ENCODE peak calls at places on chromosomes 5 and 9, in nine cellular contexts. B is esophagus muscularis mucosa, A is HCT116, J is ovary, V is endothelial cell of umbilical vein, E is Peyer's patch, S is transverse colon, Q is sigmoid colon, P is A549. G is an unnamed sample.
A peak's percentile ranks its signal among the peaks of the same experiment; 100 is the strongest.

GRCh38 chr5:35853652-35854051 is 3.0 kb upstream of the IL7R start:
- DNase-seq in S (peak; percentile 22), E (peak; percentile 51), V (no peak), A (no peak), B (no peak), P (no peak), Q (no peak), J (peak; percentile 23), G (no peak)

GRCh38 chr9:127218818-127219217 is 45.8 kb upstream of the GARNL3 start:
- DNase-seq in A (no peak), P (no peak), J (no peak), Q (no peak), V (no peak), B (no peak), S (no peak), E (no peak), G (peak; percentile 62)

GRCh38 chr9:124377551-124377950 is 37.7 kb downstream of the PSMB7 start:
- DNase-seq in J (no peak), Q (no peak), B (no peak), E (no peak), V (no peak), P (no peak), S (no peak), A (no peak), G (no peak)

GRCh38 chr9:127538849-127539258 is 73.2 kb upstream of the STXBP1 start:
- DNase-seq in B (no peak), Q (no peak), A (no peak), J (no peak), E (no peak), V (no peak), P (no peak), S (no peak), G (no peak)

GRCh38 chr5:159343295-159344094 is 13.2 kb upstream of the IL12B start:
- DNase-seq in Q (no peak), J (no peak), V (no peak), S (no peak), P (no peak), B (no peak), A (no peak), E (no peak), G (no peak)

GRCh38 chr5:169165052-169165451 is 135.9 kb downstream of the SLIT3 start:
- DNase-seq in P (no peak), A (no peak), B (no peak), S (no peak), V (no peak), J (no peak), Q (no peak), E (no peak), G (no peak)

GRCh38 chr5:40655138-40655537 is 24.6 kb upstream of the PTGER4 start:
- DNase-seq in J (no peak), Q (no peak), V (peak; percentile 34), A (no peak), P (no peak), S (no peak), B (no peak), E (no peak), G (no peak)

GRCh38 chr5:138178516-138179276 is at the start of the genes BRD8 and KIF20A:
- DNase-seq in A (peak; percentile 94), B (peak; percentile 99), S (peak; percentile 97), J (peak; percentile 93), Q (peak; percentile 98), E (peak; percentile 95), V (peak; percentile 98), P (peak; percentile 96), G (peak; percentile 94)

GRCh38 chr5:179834120-179834519 is 13.4 kb downstream of the SQSTM1 start:
- DNase-seq in J (no peak), P (no peak), Q (no peak), B (no peak), S (no peak), E (no peak), V (no peak), A (no peak), G (no peak)

GRCh38 chr5:179839328-179840256 is 18.9 kb downstream of the SQSTM1 start:
- DNase-seq in Q (peak; percentile 67), J (no peak), E (no peak), P (no peak), B (no peak), A (no peak), S (no peak), V (no peak), G (peak; percentile 70)

GRCh38 chr5:179836225-179837019 is 15.7 kb downstream of the SQSTM1 start:
- DNase-seq in B (no peak), P (no peak), J (no peak), A (no peak), S (no peak), Q (peak; percentile 77), E (no peak), V (no peak), G (peak; percentile 81)

GRCh38 chr5:179840321-179840720 is 18.3 kb downstream of the MRNIP start:
- DNase-seq in J (no peak), V (no peak), A (no peak), P (no peak), B (no peak), E (no peak), S (no peak), Q (no peak), G (peak; percentile 41)

DNA sequence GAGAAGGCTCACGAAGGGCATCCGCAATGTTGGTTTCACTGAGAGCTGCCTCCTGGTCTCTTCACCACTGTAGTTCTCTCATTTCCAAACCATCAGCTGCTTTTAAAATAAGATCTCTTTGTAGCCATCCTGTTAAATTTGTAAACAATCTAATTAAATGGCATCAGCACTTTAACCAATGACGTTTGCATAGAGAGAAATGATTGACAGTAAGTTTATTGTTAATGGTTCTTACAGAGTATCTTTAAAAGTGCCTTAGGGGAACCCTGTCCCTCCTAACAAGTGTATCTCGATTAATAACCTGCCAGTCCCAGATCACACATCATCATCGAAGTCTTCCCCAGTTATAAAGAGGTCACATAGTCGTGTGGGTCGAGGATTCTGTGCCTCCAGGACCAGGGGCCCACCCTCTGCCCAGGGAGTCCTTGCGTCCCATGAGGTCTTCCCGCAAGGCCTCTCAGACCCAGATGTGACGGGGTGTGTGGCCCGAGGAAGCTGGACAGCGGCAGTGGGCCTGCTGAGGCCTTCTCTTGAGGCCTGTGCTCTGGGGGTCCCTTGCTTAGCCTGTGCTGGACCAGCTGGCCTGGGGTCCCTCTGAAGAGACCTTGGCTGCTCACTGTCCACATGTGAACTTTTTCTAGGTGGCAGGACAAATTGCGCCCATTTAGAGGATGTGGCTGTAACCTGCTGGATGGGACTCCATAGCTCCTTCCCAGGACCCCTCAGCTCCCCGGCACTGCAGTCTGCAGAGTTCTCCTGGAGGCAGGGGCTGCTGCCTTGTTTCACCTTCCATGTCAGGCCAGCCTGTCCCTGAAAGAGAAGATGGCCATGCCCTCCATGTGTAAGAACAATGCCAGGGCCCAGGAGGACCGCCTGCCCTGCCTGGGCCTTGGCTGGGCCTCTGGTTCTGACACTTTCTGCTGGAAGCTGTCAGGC is 16.6 kb downstream of the SQSTM1 start:
- DNase-seq in J (no peak), A (no peak), P (no peak), V (no peak), S (no peak), Q (peak; percentile 64), B (no peak), E (no peak), G (peak; percentile 75)
- TF ChIP-seq POLR2A in J (no peak), A (no peak), P (no peak), V (no peak), S (no peak), Q (no peak), B (no peak), E (no peak), G (no peak)

GRCh38 chr5:1346627-1347440 is 1.9 kb upstream of the CLPTM1L start:
- DNase-seq in E (no peak), J (no peak), S (no peak), Q (no peak), P (no peak), A (no peak), B (no peak), V (no peak), G (peak; percentile 74)

GRCh38 chr5:1344975-1345838 is at the start of gene CLPTM1L:
- DNase-seq in J (peak; percentile 87), B (peak; percentile 95), S (peak; percentile 90), P (peak; percentile 95), V (peak; percentile 84), Q (peak; percentile 92), E (peak; percentile 80), A (peak; percentile 61), G (peak; percentile 95)

GRCh38 chr5:1347571-1347970 is 2.7 kb upstream of the CLPTM1L start:
- DNase-seq in P (no peak), E (no peak), B (no peak), Q (no peak), V (no peak), S (no peak), A (no peak), J (no peak), G (peak; percentile 66)

GRCh38 chr5:1343931-1344901 is 683 bp downstream of the CLPTM1L start:
- DNase-seq in J (peak; percentile 55), E (peak; percentile 23), V (peak; percentile 37), S (no peak), Q (no peak), B (no peak), P (no peak), A (no peak), G (peak; percentile 91)

GRCh38 chr5:1345876-1346626 is 1.2 kb upstream of the CLPTM1L start:
- DNase-seq in B (no peak), P (no peak), Q (no peak), E (no peak), V (no peak), J (no peak), A (no peak), S (no peak), G (peak; percentile 81)
- H3K27ac ChIP-seq in B (peak overlapping the region; percentile 92), P (peak overlapping the region; percentile 93), Q (peak overlapping the region; percentile 83), E (peak overlapping the region; percentile 90), V (no peak overlapping the region), J (peak overlapping the region; percentile 89), A (peak overlapping the region; percentile 65), S (peak overlapping the region; percentile 85), G (peak overlapping the region; percentile 90)

DNA sequence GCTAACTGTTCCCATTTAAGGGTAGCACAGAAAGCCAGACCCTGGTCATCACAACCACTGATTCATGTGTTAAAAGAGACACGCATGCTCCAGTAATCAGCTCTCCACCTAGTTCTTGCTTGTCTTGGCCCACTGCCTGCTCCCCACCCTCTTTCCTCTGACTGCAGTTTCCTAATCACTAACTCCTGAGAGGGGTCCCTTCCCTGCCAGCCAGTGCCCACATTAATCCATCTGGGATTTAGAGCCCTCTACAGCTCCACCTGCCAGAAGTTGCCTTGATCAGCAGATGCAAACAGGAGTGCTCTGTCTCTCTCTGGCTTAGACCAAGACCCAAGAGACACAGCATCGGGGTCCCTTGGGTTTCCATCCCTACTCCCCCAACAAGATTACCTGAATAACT is 382.3 kb downstream of the TMEM167A start:
- DNase-seq in J (no peak), A (no peak), V (no peak), P (no peak), E (no peak), Q (no peak), S (peak; percentile 21), B (no peak), G (no peak)
- TF ChIP-seq POLR2A in J (no peak), A (no peak), V (no peak), P (no peak), E (no peak), Q (no peak), S (no peak), B (no peak), G (no peak)

GRCh38 chr5:141040763-141041426 is 10.3 kb upstream of the PCDHB1 start:
- DNase-seq in P (peak; percentile 89), E (peak; percentile 38), Q (peak; percentile 96), S (peak; percentile 80), B (peak; percentile 94), A (peak; percentile 93), V (peak; percentile 85), J (peak; percentile 91), G (peak; percentile 78)

GRCh38 chr5:141039061-141039460 is 12.1 kb upstream of the PCDHB1 start:
- DNase-seq in V (no peak), Q (no peak), A (no peak), P (no peak), S (no peak), B (no peak), E (no peak), J (no peak), G (no peak)

GRCh38 chr5:141040093-141040762 is 10.9 kb upstream of the PCDHB1 start:
- DNase-seq in Q (no peak), P (peak; percentile 76), S (no peak), E (no peak), A (peak; percentile 69), J (peak; percentile 26), B (no peak), V (peak; percentile 37), G (no peak)

GRCh38 chr5:141041427-141041785 is 9.8 kb upstream of the PCDHB1 start:
- DNase-seq in B (no peak), A (no peak), J (no peak), Q (no peak), S (no peak), E (no peak), P (no peak), V (no peak), G (no peak)

GRCh38 chr5:141039517-141039916 is 11.7 kb upstream of the PCDHB1 start:
- DNase-seq in E (no peak), S (no peak), Q (no peak), P (no peak), J (no peak), B (no peak), V (no peak), A (no peak), G (no peak)
- H3K27ac ChIP-seq in E (no peak overlapping the region), S (no peak overlapping the region), Q (peak overlapping the region; percentile 55), P (peak overlapping the region; percentile 72), J (no peak overlapping the region), B (peak overlapping the region; percentile 69), V (no peak overlapping the region), A (no peak overlapping the region), G (no peak overlapping the region)

G was measured in spleen.